ENCODE peak calls at places on chromosomes 13 and 19, in nine cellular contexts. B, U, P, W, G, I, N, J and A are unnamed samples.

GRCh38 chr13:19587635-19588300 is 26.4 kb upstream of the TPTE2 start:
- DNase-seq in B (no peak), N (peak), W (no peak), I (no peak), G (no peak), P (no peak), J (peak), U (peak), A (no peak)

GRCh38 chr13:23554000-23554399 is 16.2 kb upstream of the TNFRSF19 start:
- DNase-seq in P (no peak), U (no peak), W (no peak), N (no peak), J (no peak), B (no peak), I (no peak), G (no peak), A (no peak)

GRCh38 chr19:4985551-4985991 is 16.7 kb downstream of the KDM4B start:
- DNase-seq in N (no peak), P (no peak), G (peak), I (no peak), J (no peak), U (no peak), B (no peak), W (no peak), A (no peak)

GRCh38 chr19:45668342-45668871 is 386 bp downstream of the GIPR start:
- DNase-seq in N (no peak), I (no peak), U (no peak), J (no peak), G (no peak), W (no peak), P (no peak), B (no peak), A (no peak)

GRCh38 chr19:31349160-31349881 is at the start of gene TSHZ3:
- DNase-seq in B (no peak), G (peak), J (peak), N (peak), U (peak), P (peak), W (peak), I (no peak), A (peak)

GRCh38 chr19:40466219-40467006 is at the start of gene SPTBN4:
- DNase-seq in W (peak), I (no peak), U (no peak), B (peak), G (peak), J (no peak), P (peak), N (no peak), A (peak)

GRCh38 chr19:51259348-51260245 is 8.7 kb downstream of the SIGLECL1 start:
- DNase-seq in U (peak), W (peak), N (peak), B (no peak), J (peak), G (no peak), I (peak), P (no peak), A (no peak)

GRCh38 chr19:17393914-17394313 is at the start of gene CCDC194:
- DNase-seq in U (no peak), J (no peak), I (no peak), B (no peak), P (no peak), N (no peak), G (no peak), W (no peak), A (no peak)

GRCh38 chr13:70380809-70381208 is 272.6 kb upstream of the KLHL1 start:
- DNase-seq in P (no peak), U (no peak), N (no peak), G (no peak), W (no peak), B (no peak), J (no peak), I (no peak), A (no peak)

GRCh38 chr19:8512991-8513686 is 828 bp downstream of the ZNF414 start:
- DNase-seq in U (no peak), J (no peak), B (no peak), W (no peak), P (no peak), G (no peak), N (no peak), I (no peak), A (no peak)

GRCh38 chr19:8513687-8514504 is at the start of gene ZNF414:
- DNase-seq in U (peak), I (peak), B (peak), G (peak), J (peak), W (peak), N (peak), P (peak), A (peak)

GRCh38 chr19:8511573-8512101 is 2.3 kb downstream of the ZNF414 start:
- DNase-seq in U (no peak), G (no peak), J (no peak), N (no peak), B (no peak), W (no peak), P (no peak), I (no peak), A (no peak)

GRCh38 chr19:8510589-8511115 is 3.3 kb downstream of the ZNF414 start:
- DNase-seq in I (no peak), B (no peak), W (no peak), G (no peak), U (no peak), J (no peak), N (no peak), P (no peak), A (no peak)

DNA sequence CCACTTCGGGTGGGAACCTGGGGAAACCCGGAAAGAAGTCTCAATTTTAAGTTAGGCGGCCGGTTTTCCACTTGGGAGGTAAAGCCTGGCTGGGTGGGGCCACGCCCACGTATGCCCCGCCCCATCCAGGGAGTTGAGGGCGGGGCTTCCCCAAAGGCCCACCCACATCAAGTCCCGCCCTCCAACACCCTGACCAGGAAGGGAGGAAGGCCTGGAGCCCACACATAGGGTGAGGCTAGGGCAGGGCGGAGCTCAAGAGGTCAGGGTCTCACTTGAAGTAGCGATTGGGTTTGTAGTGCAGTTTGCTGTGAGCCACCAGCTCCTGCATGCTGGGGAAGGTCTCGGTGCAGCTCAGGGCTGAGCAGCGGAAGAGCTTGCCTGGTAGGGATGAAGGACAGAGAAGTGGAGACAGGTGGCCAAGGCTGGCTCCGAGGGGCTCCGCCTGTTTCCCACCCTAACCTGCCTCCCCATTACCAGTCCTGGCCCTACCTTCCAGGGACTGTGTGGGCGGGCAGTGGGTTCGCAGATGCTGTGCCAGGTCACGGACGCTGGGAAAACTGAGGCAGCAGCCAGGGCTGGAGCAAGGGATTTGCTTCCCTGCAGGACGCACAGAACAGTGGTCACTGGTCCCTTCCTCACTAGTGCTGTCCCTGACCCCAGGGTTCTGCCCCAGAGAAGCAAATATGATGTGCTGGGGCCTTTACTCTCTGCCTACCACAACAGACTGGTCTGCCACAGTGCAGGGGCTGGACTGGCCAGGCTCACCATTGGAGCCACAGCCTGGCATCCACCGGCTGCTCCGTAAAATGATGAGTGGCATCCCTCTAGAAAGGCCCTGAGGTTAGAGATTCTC is 1.6 kb downstream of the ZNF414 start:
- DNase-seq in N (no peak), W (no peak), I (no peak), J (no peak), B (no peak), G (no peak), U (peak), P (no peak), A (no peak)
- H3K27ac ChIP-seq in N (no peak), W (no peak), I (no peak), J (no peak), B (peak), G (no peak), U (peak), P (peak), A (no peak)

GRCh38 chr19:47671499-47671898 is 41.7 kb upstream of the EHD2 start:
- DNase-seq in U (no peak), J (no peak), W (no peak), G (no peak), B (no peak), I (no peak), P (no peak), N (no peak), A (no peak)
- H3K27ac ChIP-seq in U (no peak), J (no peak), W (no peak), G (no peak), B (no peak), I (no peak), P (no peak), N (no peak), A (no peak)

GRCh38 chr13:31088826-31089420 is 72.8 kb downstream of the HSPH1 start:
- DNase-seq in G (no peak), J (no peak), I (no peak), B (no peak), N (no peak), W (no peak), U (no peak), P (no peak), A (no peak)
- H3K27ac ChIP-seq in G (no peak), J (no peak), I (no peak), B (no peak), N (no peak), W (no peak), U (no peak), P (no peak), A (no peak)

DNA sequence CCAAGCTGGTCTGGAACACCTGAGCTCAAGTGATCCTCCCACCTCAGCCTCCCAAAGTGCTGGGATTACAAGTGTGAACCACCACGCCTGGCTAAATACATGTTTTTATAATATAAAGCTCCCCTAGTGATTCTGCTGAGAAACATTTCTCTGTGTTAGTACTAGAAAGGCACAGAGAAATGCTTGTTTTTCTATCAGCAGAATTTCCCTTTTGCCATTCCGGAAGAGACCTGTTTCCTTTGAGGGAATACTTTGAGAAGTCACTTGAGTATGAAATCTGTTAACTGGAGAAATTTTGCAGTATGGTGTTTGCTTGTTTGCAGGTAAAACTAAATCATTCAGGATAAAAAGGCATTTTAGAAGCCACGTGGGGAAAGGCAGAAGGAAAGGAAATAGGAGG is 4.4 kb upstream of the NLRP12 start:
- DNase-seq in I (no peak), U (no peak), N (no peak), J (peak), G (no peak), B (no peak), W (no peak), P (no peak), A (no peak)
- H3K27ac ChIP-seq in I (no peak), U (no peak), N (no peak), J (no peak), G (no peak), B (no peak), W (no peak), P (no peak), A (no peak)

GRCh38 chr19:35458821-35459391 is 10.8 kb downstream of the FFAR2 start:
- DNase-seq in B (no peak), J (peak), G (no peak), N (no peak), U (peak), W (no peak), P (peak), I (no peak), A (no peak)
- H3K27ac ChIP-seq in B (peak), J (no peak), G (no peak), N (no peak), U (peak), W (no peak), P (peak), I (no peak), A (no peak)